ENCODE peak calls at places on chromosome 9, in ten cellular contexts. R is endothelial cell, W is GM10248, K is tibial nerve, A is heart right ventricle, S is fibroblast of the aortic adventitia, I is GM20000, V is fibroblast of lung, L is fibroblast of villous mesenchyme, C is dorsolateral prefrontal cortex. E is an unnamed sample.

GRCh38 chr9:116153765-116154333 is at the start of gene PAPPA:
- DNase-seq in R (no peak), W (no peak), K (no peak), A (no peak), S (no peak), I (no peak), V (no peak), L (no peak), C (no peak), E (no peak)

GRCh38 chr9:124894741-124895170 is 32.8 kb downstream of the ARPC5L start:
- DNase-seq in R (peak), W (no peak), K (no peak), A (no peak), S (peak), I (peak), V (peak), L (peak), C (no peak), E (no peak)

GRCh38 chr9:70747335-70747734 is 332.9 kb upstream of the KLF9 start:
- DNase-seq in R (no peak), W (no peak), K (no peak), A (no peak), S (peak), I (no peak), V (peak), L (peak), C (no peak), E (no peak)

GRCh38 chr9:23011669-23012068 is 565.0 kb downstream of the DMRTA1 start:
- DNase-seq in R (no peak), W (no peak), K (no peak), A (no peak), S (no peak), I (no peak), V (peak), L (no peak), C (no peak), E (no peak)

GRCh38 chr9:134384811-134385479 is 58.7 kb downstream of the RXRA start:
- DNase-seq in R (no peak), W (no peak), K (no peak), A (no peak), S (no peak), I (no peak), V (peak), L (no peak), C (peak), E (no peak)

GRCh38 chr9:85045271-85045670 is 375.7 kb downstream of the NTRK2 start:
- DNase-seq in R (no peak), W (no peak), K (no peak), A (no peak), S (no peak), I (no peak), V (no peak), L (no peak), C (no peak), E (no peak)

GRCh38 chr9:79193506-79194223 is 378.1 kb upstream of the TLE4 start:
- DNase-seq in R (no peak), W (no peak), K (no peak), A (no peak), S (no peak), I (no peak), V (no peak), L (no peak), C (no peak), E (no peak)

GRCh38 chr9:113875917-113876805 is at the start of gene ZNF618:
- DNase-seq in R (peak), W (peak), K (no peak), A (peak), S (no peak), I (peak), V (no peak), L (peak), C (peak), E (peak)

DNA sequence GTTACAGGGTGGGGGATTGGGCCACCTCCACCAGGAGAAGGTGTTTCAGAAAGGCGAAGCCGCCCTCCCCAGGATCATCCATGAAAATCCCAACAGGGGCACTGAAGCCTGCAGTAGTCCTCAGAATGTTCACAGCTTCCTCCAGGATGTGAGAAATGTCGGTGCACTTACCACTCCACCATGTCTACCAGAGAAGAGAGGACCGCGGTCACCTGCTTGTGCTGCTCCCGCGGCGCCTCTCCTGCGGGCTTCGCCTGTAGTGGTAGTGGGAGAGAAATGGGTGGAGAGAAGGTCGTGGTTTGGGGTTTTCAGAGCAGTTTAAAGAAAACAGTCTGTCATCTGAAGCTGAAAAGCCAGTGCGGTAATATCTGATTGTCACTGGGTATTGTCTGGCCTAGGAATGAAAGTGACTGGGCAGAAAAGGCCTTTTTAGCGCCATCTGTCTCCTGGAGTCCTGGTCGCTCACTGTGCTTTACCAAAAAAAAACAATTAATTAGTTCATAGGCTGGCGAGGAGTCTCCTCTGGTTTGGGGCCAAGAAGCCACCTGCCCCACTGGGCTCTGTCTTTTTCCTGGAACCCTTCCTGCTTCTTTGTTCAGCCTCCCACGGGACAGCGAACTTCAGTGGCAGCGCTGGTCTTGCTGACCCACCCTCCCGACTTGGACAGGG is 23.0 kb upstream of the PPP1R26 start:
- DNase-seq in R (no peak), W (peak), K (no peak), A (no peak), S (no peak), I (peak), V (no peak), L (no peak), C (peak), E (no peak)
- TF ChIP-seq CTCF in R (no peak), W (no peak), K (no peak), A (no peak), S (no peak), I (no peak), V (no peak), L (no peak), C (no peak), E (no peak)

DNA sequence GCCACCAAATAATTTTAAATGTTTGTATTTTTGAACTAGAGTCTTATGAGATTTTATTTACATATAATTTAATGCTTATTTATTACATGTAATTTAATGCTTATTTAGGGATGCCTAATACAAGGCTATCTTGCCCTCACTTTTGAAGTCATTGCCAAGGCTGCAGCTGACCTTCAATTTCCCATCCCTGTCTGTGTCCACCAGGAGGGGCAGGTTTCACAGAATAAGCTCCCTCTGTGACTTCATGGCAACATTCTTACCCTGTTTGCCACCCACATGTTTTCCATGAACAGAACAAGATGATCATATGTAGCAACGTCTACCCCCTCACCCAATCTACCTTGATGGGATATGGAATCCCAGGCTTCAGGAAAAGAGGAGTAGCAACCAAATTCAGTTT is 27.0 kb downstream of the C5 start:
- DNase-seq in R (no peak), W (no peak), K (no peak), A (no peak), S (peak), I (peak), V (peak), L (peak), C (no peak), E (no peak)
- TF ChIP-seq CTCF in R (no peak), W (no peak), K (no peak), A (no peak), S (peak), I (no peak), V (peak), L (peak), C (no peak), E (peak)

GRCh38 chr9:136926749-136927148 is 17.8 kb downstream of the FBXW5 start:
- DNase-seq in R (no peak), W (no peak), K (no peak), A (no peak), S (no peak), I (no peak), V (no peak), L (no peak), C (no peak), E (no peak)

GRCh38 chr9:136930014-136930413 is 14.5 kb downstream of the FBXW5 start:
- DNase-seq in R (no peak), W (no peak), K (no peak), A (no peak), S (no peak), I (no peak), V (no peak), L (no peak), C (no peak), E (no peak)

GRCh38 chr9:136927343-136928261 is 16.9 kb downstream of the FBXW5 start:
- DNase-seq in R (no peak), W (no peak), K (no peak), A (no peak), S (no peak), I (no peak), V (peak), L (peak), C (no peak), E (no peak)

GRCh38 chr9:136926154-136926704 is 18.3 kb downstream of the FBXW5 start:
- DNase-seq in R (no peak), W (no peak), K (no peak), A (no peak), S (no peak), I (no peak), V (no peak), L (no peak), C (no peak), E (no peak)

GRCh38 chr9:136928591-136928990 is 15.9 kb downstream of the FBXW5 start:
- DNase-seq in R (no peak), W (no peak), K (no peak), A (peak), S (no peak), I (no peak), V (no peak), L (no peak), C (peak), E (no peak)
- TF ChIP-seq CTCF in R (no peak), W (no peak), K (no peak), A (no peak), S (no peak), I (no peak), V (no peak), L (no peak), C (no peak), E (no peak)

DNA sequence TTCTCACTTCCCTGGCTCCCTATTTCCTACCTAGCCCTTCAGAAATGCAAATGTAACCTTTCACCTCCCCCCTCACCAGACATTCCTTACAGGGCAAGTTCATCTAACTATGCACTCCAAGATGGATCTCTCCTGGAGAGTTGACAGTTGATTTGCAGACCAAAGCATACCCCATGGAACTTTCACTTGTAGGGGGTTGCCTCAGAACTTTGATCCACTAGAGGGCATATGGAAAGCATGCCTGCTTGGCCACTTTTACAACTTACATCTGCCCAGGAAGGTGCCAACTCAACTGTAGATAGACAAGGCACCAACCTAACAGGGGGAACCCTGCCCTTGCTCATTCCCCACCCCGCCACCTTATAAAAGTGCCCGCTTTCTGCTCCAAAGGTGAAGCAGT is 187.8 kb downstream of the NXNL2 start:
- DNase-seq in R (no peak), W (no peak), K (no peak), A (no peak), S (peak), I (no peak), V (no peak), L (no peak), C (no peak), E (no peak)
- TF ChIP-seq CTCF in R (peak), W (no peak), K (no peak), A (peak), S (peak), I (no peak), V (peak), L (peak), C (peak), E (no peak)

GRCh38 chr9:99516657-99517049 is 294.6 kb downstream of the SEC61B start:
- DNase-seq in R (no peak), W (no peak), K (no peak), A (no peak), S (no peak), I (no peak), V (no peak), L (no peak), C (no peak), E (no peak)
- TF ChIP-seq CTCF in R (no peak), W (no peak), K (no peak), A (no peak), S (no peak), I (no peak), V (no peak), L (no peak), C (no peak), E (no peak)

DNA sequence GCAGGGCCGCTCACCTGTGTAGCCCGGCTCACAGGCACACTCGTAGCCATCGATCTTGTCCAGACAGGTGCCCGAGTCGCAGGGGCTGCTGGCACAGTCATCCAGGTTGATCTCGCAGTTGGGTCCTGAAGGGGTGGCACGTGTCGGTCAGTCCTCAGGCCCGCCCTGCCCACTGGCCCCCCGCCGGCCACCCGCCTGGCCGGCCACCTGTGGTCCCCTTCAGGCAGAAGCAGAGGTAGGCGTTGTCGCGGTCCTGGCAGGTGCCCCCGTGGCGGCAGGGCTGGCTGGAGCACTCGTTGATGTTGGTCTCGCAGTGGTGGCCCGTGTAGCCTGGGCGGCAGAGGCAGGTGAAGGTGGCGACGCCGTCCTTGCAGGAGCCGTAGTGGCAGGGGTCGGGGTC is 30.6 kb downstream of the NOTCH1 start:
- DNase-seq in R (no peak), W (no peak), K (no peak), A (no peak), S (no peak), I (no peak), V (no peak), L (no peak), C (no peak), E (no peak)
- TF ChIP-seq CTCF in R (no peak), W (no peak), K (no peak), A (no peak), S (no peak), I (no peak), V (no peak), L (no peak), C (no peak), E (no peak)